ENCODE peak calls at places on chromosomes 6 and 20, in four cellular contexts. H is ovary, O is HepG2, T is stomach. G is an unnamed sample.

GRCh38 chr6:33118525-33119123 is 42.8 kb downstream of the HLA-DPB1 start:
- DNase-seq in T (no peak), O (peak), H (no peak), G (no peak)

GRCh38 chr6:167779993-167780655 is 46.6 kb upstream of the AFDN start:
- DNase-seq in H (no peak), O (no peak), T (no peak), G (no peak)

GRCh38 chr6:78611886-78612480 is 255.4 kb upstream of the IRAK1BP1 start:
- DNase-seq in H (no peak), T (no peak), O (peak), G (no peak)

GRCh38 chr6:166005846-166006592 is 161.6 kb downstream of the TBXT start:
- DNase-seq in O (no peak), H (peak), T (peak), G (peak)

GRCh38 chr20:10171864-10172751 is 46.5 kb upstream of the SNAP25 start:
- DNase-seq in T (peak), O (no peak), H (peak), G (no peak)

GRCh38 chr6:78995346-78995745 is 82.7 kb downstream of the PHIP start:
- DNase-seq in T (no peak), O (no peak), H (no peak), G (no peak)

GRCh38 chr20:44609511-44610312 is 27.3 kb downstream of the PKIG start:
- DNase-seq in O (peak), T (peak), H (peak), G (peak)

GRCh38 chr6:44096615-44097014 is 30.6 kb downstream of the MRPL14 start:
- DNase-seq in T (peak), H (peak), O (peak), G (no peak)

GRCh38 chr20:58467572-58468330 is 47.4 kb downstream of the APCDD1L start:
- DNase-seq in O (no peak), H (no peak), T (no peak), G (no peak)

GRCh38 chr6:10587694-10588392 is 66.7 kb downstream of the GCNT2 start:
- DNase-seq in H (no peak), O (no peak), T (no peak), G (no peak)

GRCh38 chr20:59428441-59429205 is 128.2 kb downstream of the EDN3 start:
- DNase-seq in T (no peak), O (peak), H (no peak), G (no peak)

GRCh38 chr6:115539531-115539930 is 521.2 kb downstream of the FRK start:
- DNase-seq in H (no peak), T (no peak), O (no peak), G (no peak)

GRCh38 chr6:166361080-166361429 is 18.7 kb upstream of the SFT2D1 start:
- DNase-seq in H (no peak), O (peak), T (no peak), G (no peak)

GRCh38 chr6:53795702-53796450 is 1.1 kb downstream of the LRRC1 start:
- DNase-seq in O (peak), H (no peak), T (peak), G (no peak)

GRCh38 chr20:9441948-9442347 is 72.4 kb upstream of the LAMP5 start:
- DNase-seq in H (no peak), O (no peak), T (no peak), G (no peak)

GRCh38 chr20:59456342-59457132 is 147.8 kb upstream of the PHACTR3 start:
- DNase-seq in O (no peak), H (no peak), T (no peak), G (no peak)

DNA sequence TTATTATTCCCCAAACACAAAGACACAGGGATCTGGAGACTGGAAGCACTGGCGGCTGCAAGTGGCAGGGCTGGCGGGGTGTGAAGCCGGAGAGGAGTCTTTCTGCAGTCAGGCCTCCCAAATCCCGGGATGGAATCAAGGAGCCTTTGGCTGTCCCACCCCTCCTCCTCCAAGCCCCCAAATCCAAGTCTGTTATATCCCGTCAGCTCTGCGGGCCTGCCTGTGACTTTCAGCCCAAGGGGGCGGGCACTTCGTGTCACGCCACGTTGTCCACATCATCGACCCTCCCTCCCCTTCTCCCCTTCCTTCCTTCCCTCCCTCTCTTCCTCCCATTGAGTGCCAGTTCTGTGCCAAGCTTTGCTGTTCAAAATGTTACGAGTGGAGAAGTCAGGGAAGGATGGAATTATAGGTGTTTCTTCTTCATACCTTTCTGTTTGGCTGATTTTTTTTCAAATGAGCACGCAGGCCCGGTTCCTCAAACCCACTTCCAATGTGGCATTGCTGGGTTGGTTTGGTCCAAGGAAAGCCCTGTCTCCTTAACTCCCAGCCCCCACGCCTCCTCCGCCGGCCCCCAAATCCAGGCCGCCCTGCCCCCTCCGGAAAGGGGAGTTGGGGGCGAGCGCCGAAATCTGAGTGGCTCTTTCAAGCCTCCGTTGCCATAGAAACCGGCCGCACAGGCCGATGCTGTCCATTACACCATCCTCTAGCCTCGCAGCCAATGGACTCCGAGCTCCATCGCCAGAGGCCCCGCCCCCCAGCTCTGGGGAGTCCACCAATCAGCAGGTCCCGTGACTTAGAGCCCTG is 12.7 kb downstream of the ZCCHC3 start:
- DNase-seq in T (peak), O (peak), H (peak), G (peak)
- TF ChIP-seq EP300 in T (no peak), O (peak), H (peak), G (no peak)

GRCh38 chr20:19779634-19780033 is 21.6 kb downstream of the RIN2 start:
- DNase-seq in T (no peak), O (no peak), H (no peak), G (no peak)

GRCh38 chr20:19783966-19784401 is 25.9 kb downstream of the RIN2 start:
- DNase-seq in O (peak), T (peak), H (no peak), G (no peak)

GRCh38 chr20:19782669-19783068 is 24.6 kb downstream of the RIN2 start:
- DNase-seq in O (no peak), H (no peak), T (no peak), G (no peak)

GRCh38 chr20:19780261-19780660 is 22.2 kb downstream of the RIN2 start:
- DNase-seq in O (no peak), H (no peak), T (no peak), G (no peak)

GRCh38 chr20:19781235-19781634 is 23.2 kb downstream of the RIN2 start:
- DNase-seq in O (no peak), H (no peak), T (no peak), G (no peak)
- TF ChIP-seq EP300 in O (no peak), H (no peak), T (no peak), G (no peak)

GRCh38 chr20:4136967-4137334 is 121.6 kb upstream of the RNF24 start:
- DNase-seq in H (no peak), T (no peak), O (no peak), G (no peak)

GRCh38 chr20:4135385-4136077 is 120.2 kb upstream of the RNF24 start:
- DNase-seq in T (peak), H (peak), O (peak), G (no peak)

GRCh38 chr20:4134861-4135379 is 119.6 kb upstream of the RNF24 start:
- DNase-seq in O (no peak), H (no peak), T (peak), G (no peak)

GRCh38 chr20:4136078-4136966 is 121.0 kb upstream of the RNF24 start:
- DNase-seq in O (peak), T (no peak), H (no peak), G (no peak)

GRCh38 chr20:4138056-4138455 is 122.7 kb upstream of the RNF24 start:
- DNase-seq in O (peak), T (no peak), H (no peak), G (no peak)
- TF ChIP-seq EP300 in O (no peak), T (no peak), H (no peak), G (no peak)

DNA sequence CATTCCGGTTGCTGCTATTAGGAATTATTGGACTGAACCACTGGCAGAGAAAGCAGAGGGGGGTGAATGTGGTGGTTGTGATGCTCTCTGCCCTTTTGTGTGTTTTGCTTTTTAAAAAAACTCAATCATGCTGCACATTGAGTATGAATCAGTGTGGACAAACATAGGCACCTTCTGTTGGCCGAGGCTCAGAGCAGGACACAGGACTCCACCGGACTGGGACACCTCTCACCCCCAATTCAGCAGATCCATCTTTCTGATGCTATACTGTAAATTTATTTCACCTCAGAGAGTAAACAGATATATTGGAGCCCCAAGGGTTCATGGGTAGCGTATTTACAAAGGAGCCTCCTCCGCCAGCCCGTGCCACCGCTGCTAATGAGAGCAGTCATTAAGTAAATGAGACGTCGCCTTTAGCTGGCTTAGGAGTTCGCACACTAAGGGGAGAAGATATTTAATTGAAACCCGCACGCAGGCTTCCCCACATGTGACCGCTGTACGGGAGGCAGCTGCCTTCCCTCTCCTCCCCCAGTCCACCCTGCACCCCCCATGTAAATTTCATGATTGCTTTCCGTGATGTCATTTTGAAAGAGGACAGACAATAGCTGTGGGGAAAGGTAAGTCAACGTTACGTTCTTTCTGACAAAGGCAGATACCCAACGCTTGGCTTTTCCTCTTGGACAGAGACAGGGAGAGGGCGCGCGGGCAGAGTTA is at the start of gene MYT1:
- DNase-seq in T (no peak), H (no peak), O (no peak), G (no peak)
- TF ChIP-seq EP300 in T (no peak), H (no peak), O (no peak), G (no peak)

GRCh38 chr20:11924923-11925322 is 7.2 kb downstream of the BTBD3 start:
- DNase-seq in T (no peak), H (no peak), O (no peak), G (no peak)
- TF ChIP-seq EP300 in T (no peak), H (no peak), O (no peak), G (no peak)

GRCh38 chr20:25508083-25508770 is 77.1 kb downstream of the NINL start:
- DNase-seq in O (peak), T (no peak), H (peak), G (no peak)
- TF ChIP-seq EP300 in O (peak), T (no peak), H (no peak), G (no peak)

GRCh38 chr6:21599074-21599639 is 5.6 kb downstream of the SOX4 start:
- DNase-seq in T (no peak), H (no peak), O (no peak), G (no peak)

GRCh38 chr6:21597243-21597682 is 3.7 kb downstream of the SOX4 start:
- DNase-seq in O (no peak), H (no peak), T (no peak), G (no peak)

GRCh38 chr6:21596379-21597242 is 3.1 kb downstream of the SOX4 start:
- DNase-seq in O (no peak), H (peak), T (peak), G (no peak)

GRCh38 chr6:21597706-21598273 is 4.2 kb downstream of the SOX4 start:
- DNase-seq in H (no peak), O (no peak), T (no peak), G (no peak)

DNA sequence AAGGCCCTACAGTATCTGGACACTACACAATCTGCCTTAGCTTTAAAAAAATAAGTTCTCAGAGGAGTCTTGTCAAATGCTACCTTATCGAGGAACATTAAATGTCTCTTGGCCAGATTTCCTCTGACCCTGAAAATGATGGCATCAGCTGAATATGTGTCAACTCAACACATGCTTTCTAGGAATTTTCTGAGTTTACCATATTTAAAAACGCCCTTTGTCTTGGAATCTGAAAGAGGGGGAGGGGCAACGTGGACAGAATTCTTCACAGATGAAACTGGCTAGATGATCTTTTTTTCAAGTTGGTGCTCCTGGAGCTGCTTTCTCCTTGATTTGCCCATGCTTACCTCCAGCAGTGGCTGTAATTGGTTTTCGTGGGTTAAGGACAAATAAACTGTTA is 5.1 kb downstream of the SOX4 start:
- DNase-seq in H (no peak), T (no peak), O (no peak), G (no peak)
- TF ChIP-seq EP300 in H (no peak), T (no peak), O (no peak), G (no peak)

GRCh38 chr6:49666930-49667369 is 30.3 kb upstream of the RHAG start:
- DNase-seq in H (no peak), T (no peak), O (no peak), G (no peak)
- TF ChIP-seq EP300 in H (no peak), T (no peak), O (no peak), G (no peak)

DNA sequence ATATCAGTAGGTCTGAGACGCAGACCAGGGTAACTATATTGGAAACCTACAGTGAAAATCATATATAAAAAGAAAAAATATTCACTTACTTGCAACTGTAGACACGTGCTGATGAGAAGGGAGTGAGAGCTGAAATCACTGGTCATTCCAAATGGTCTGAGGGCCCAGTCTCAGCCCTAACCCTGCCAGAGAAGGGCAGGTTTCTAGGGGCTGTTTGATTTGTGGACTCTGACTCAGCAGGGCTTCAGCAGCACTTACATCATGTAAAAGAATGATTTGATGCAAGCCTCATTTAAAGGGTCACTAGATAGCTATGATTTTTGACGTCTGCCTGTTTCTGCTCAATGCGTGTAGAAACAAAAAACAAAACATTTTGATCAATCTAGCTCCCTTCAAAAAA is 307.4 kb downstream of the HIVEP2 start:
- DNase-seq in O (no peak), H (no peak), T (no peak), G (no peak)
- TF ChIP-seq EP300 in O (no peak), H (no peak), T (no peak), G (no peak)

DNA sequence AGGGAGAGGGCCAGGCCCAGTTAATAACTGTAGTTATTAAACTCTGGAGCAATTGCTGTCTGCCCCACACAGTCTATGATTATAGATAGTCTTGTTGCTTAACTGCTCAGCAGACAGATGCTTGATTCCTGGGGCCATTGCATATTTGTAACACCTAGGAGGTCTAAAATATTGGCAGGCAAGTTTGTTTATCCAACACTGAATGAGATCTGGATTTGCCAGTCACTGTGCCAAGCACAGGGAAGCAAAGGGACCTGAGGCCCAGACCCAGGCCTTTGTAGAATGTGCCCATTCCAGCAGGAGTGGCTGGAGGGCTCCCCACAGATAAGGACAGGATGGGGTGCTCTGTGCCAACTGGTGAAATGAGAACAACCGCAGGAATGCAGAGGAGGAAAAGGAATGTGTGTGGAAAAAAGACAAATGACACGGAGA is 17.6 kb upstream of the ENTPD6 start:
- DNase-seq in H (no peak), T (peak), O (no peak), G (no peak)
- TF ChIP-seq EP300 in H (no peak), T (no peak), O (no peak), G (no peak)

G was measured in esophagus muscularis mucosa.